ENCODE peak calls at places on chromosome 14, in six cellular contexts. O, E, Y, Z, M and H are unnamed samples.

GRCh38 chr14:22602011-22602410 is 3.9 kb downstream of the ABHD4 start:
- DNase-seq in Y (no peak), Z (no peak), M (no peak), O (no peak), E (no peak), H (no peak)

GRCh38 chr14:53537421-53538315 is 384.5 kb upstream of the DDHD1 start:
- DNase-seq in Z (no peak), Y (peak), E (no peak), M (peak), O (peak), H (no peak)

GRCh38 chr14:55789442-55789841 is 209.4 kb downstream of the KTN1 start:
- DNase-seq in O (no peak), M (peak), E (no peak), Y (no peak), Z (no peak), H (no peak)

GRCh38 chr14:62886461-62886860 is 158.8 kb downstream of the KCNH5 start:
- DNase-seq in Z (no peak), Y (no peak), O (no peak), E (no peak), M (no peak), H (no peak)

GRCh38 chr14:61484011-61484410 is 162.6 kb downstream of the PRKCH start:
- DNase-seq in O (no peak), Z (no peak), Y (no peak), M (no peak), E (no peak), H (no peak)

GRCh38 chr14:100221419-100222218 is 17.3 kb upstream of the YY1 start:
- DNase-seq in M (peak), Y (peak), O (peak), E (peak), Z (no peak), H (peak)

GRCh38 chr14:96130854-96131253 is 73.8 kb upstream of the BDKRB2 start:
- DNase-seq in Z (no peak), O (no peak), Y (no peak), M (peak), E (no peak), H (no peak)

GRCh38 chr14:68193970-68194634 is 374.5 kb downstream of the RAD51B start:
- DNase-seq in E (no peak), M (peak), O (no peak), Z (no peak), Y (no peak), H (no peak)

GRCh38 chr14:24889843-24890242 is 160.1 kb downstream of the STXBP6 start:
- DNase-seq in E (no peak), M (peak), Z (no peak), Y (no peak), O (no peak), H (no peak)

GRCh38 chr14:101507306-101508150 is 53.8 kb upstream of the DIO3 start:
- DNase-seq in Y (peak), M (no peak), Z (no peak), O (no peak), E (no peak), H (no peak)

GRCh38 chr14:64828096-64828495 is 51.6 kb downstream of the SPTB start:
- DNase-seq in Y (no peak), Z (no peak), O (no peak), M (no peak), E (no peak), H (no peak)

GRCh38 chr14:61103541-61104339 is 122.7 kb downstream of the SLC38A6 start:
- DNase-seq in E (no peak), M (peak), O (peak), Z (no peak), Y (peak), H (peak)

GRCh38 chr14:96217381-96217913 is 12.8 kb downstream of the BDKRB2 start:
- DNase-seq in Y (no peak), E (no peak), M (no peak), Z (no peak), O (no peak), H (peak)

GRCh38 chr14:74531467-74531866 is 37.9 kb downstream of the ISCA2 start:
- DNase-seq in M (peak), E (no peak), O (peak), Z (no peak), Y (no peak), H (peak)

GRCh38 chr14:86961106-86961716 is 1031.8 kb downstream of the GALC start:
- DNase-seq in Y (no peak), E (no peak), O (no peak), M (peak), Z (no peak), H (peak)